ENCODE peak calls at places on chromosomes 12 and 14, in ten cellular contexts. Y, H, E, X, C, S, R, P, B and F are unnamed samples.

GRCh38 chr12:9364224-9365176 is 156.3 kb upstream of the PZP start:
- DNase-seq in B (peak; percentile 10), C (peak; percentile 73), R (no peak), H (peak; percentile 17), Y (peak; percentile 70), S (no peak), P (no peak), X (no peak), E (no peak), F (no peak)

GRCh38 chr14:60179296-60179924 is 14.2 kb upstream of the DHRS7 start:
- DNase-seq in S (no peak), B (no peak), Y (peak; percentile 48), E (no peak), P (no peak), R (no peak), X (no peak), H (no peak), C (no peak), F (no peak)

GRCh38 chr12:112524676-112525425 is 106.1 kb downstream of the PTPN11 start:
- DNase-seq in Y (peak; percentile 29), C (peak; percentile 3), R (no peak), E (peak; percentile 7), H (peak; percentile 79), X (no peak), S (no peak), B (no peak), P (no peak), F (no peak)

GRCh38 chr14:101125719-101126375 is 222.3 kb upstream of the RTL1 start:
- DNase-seq in S (no peak), X (no peak), C (no peak), E (no peak), P (no peak), Y (no peak), B (no peak), R (no peak), H (no peak), F (no peak)

GRCh38 chr12:89247541-89247942 is 104.8 kb downstream of the DUSP6 start:
- DNase-seq in X (no peak), E (peak; percentile 83), P (no peak), C (no peak), B (no peak), R (no peak), H (no peak), Y (peak; percentile 19), S (no peak), F (peak; percentile 85)

GRCh38 chr14:84217066-84217465 is 1312.9 kb upstream of the FLRT2 start:
- DNase-seq in Y (peak; percentile 17), X (no peak), B (no peak), P (no peak), S (no peak), E (no peak), R (no peak), C (no peak), H (no peak), F (no peak)

GRCh38 chr12:2555487-2556082 is 239.2 kb upstream of the FKBP4 start:
- DNase-seq in B (no peak), H (no peak), P (no peak), Y (no peak), S (no peak), R (no peak), E (no peak), C (no peak), X (peak; percentile 94), F (peak; percentile 79)

GRCh38 chr14:92950773-92951172 is 27.8 kb downstream of the CHGA start:
- DNase-seq in Y (no peak), S (no peak), B (no peak), E (no peak), C (no peak), R (no peak), X (no peak), H (no peak), P (no peak), F (no peak)

GRCh38 chr14:99264691-99265090 is 7.3 kb downstream of the BCL11B start:
- DNase-seq in R (no peak), P (no peak), X (no peak), H (no peak), B (no peak), C (no peak), E (no peak), Y (no peak), S (no peak), F (no peak)

GRCh38 chr12:92529944-92530343 is 172.8 kb upstream of the PLEKHG7 start:
- DNase-seq in C (no peak), P (no peak), S (no peak), R (no peak), X (no peak), Y (no peak), H (no peak), E (no peak), B (no peak), F (no peak)

GRCh38 chr14:38208825-38209562 is 1.3 kb downstream of the SSTR1 start:
- DNase-seq in Y (peak; percentile 74), E (no peak), C (no peak), H (peak; percentile 58), P (no peak), S (no peak), X (no peak), B (no peak), R (no peak), F (peak; percentile 37)

GRCh38 chr12:65123435-65124063 is 2.4 kb upstream of the WIF1 start:
- DNase-seq in Y (peak; percentile 37), E (peak; percentile 17), B (no peak), H (peak; percentile 44), R (no peak), P (peak; percentile 4), X (peak; percentile 32), S (no peak), C (no peak), F (peak; percentile 20)

GRCh38 chr14:68814376-68815287 is 21.8 kb upstream of the ZFP36L1 start:
- DNase-seq in S (peak; percentile 62), C (no peak), H (peak; percentile 84), B (no peak), R (peak; percentile 40), E (no peak), Y (peak; percentile 68), P (no peak), X (no peak), F (no peak)

GRCh38 chr14:54893151-54893760 is 9.4 kb downstream of the GCH1 start:
- DNase-seq in C (peak; percentile 81), B (no peak), P (no peak), S (no peak), X (peak; percentile 14), E (peak; percentile 61), Y (peak; percentile 80), R (peak; percentile 23), H (peak; percentile 49), F (peak; percentile 46)

GRCh38 chr12:121358093-121358492 is 5.9 kb upstream of the ANAPC5 start:
- DNase-seq in R (no peak), H (no peak), E (no peak), X (no peak), C (no peak), B (no peak), Y (no peak), S (no peak), P (no peak), F (no peak)

GRCh38 chr14:87888136-87888999 is 104.6 kb downstream of the GALC start:
- DNase-seq in X (no peak), H (peak; percentile 11), E (peak; percentile 19), S (no peak), Y (no peak), R (no peak), C (no peak), B (no peak), P (no peak), F (no peak)

GRCh38 chr14:59631237-59631636 is 54.6 kb upstream of the CCDC175 start:
- DNase-seq in P (no peak), Y (no peak), X (peak; percentile 31), B (no peak), C (no peak), H (peak; percentile 4), S (no peak), E (no peak), R (no peak), F (peak; percentile 43)

GRCh38 chr12:49515266-49515665 is 23.6 kb upstream of the KCNH3 start:
- DNase-seq in B (no peak), X (no peak), H (peak; percentile 42), P (peak; percentile 43), C (peak; percentile 79), S (no peak), Y (peak; percentile 90), E (peak; percentile 47), R (no peak), F (no peak)

GRCh38 chr12:30782316-30783173 is 27.8 kb upstream of the CAPRIN2 start:
- DNase-seq in B (no peak), X (no peak), C (no peak), H (no peak), Y (no peak), P (no peak), S (no peak), R (no peak), E (no peak), F (no peak)

GRCh38 chr12:89417246-89417977 is 65.1 kb upstream of the DUSP6 start:
- DNase-seq in P (no peak), B (no peak), S (no peak), E (peak; percentile 30), R (no peak), C (peak; percentile 4), X (no peak), H (peak; percentile 29), Y (peak; percentile 64), F (no peak)

GRCh38 chr14:57637901-57638300 is 144.2 kb upstream of the CCDC198 start:
- DNase-seq in B (no peak), P (no peak), C (no peak), S (no peak), Y (no peak), H (no peak), R (no peak), X (no peak), E (no peak), F (no peak)

GRCh38 chr12:48973531-48973930 is 2.0 kb upstream of the WNT10B start:
- DNase-seq in X (no peak), R (no peak), C (no peak), S (peak; percentile 83), Y (no peak), B (no peak), P (no peak), H (no peak), E (no peak), F (no peak)

GRCh38 chr14:103819503-103820307 is 27.7 kb downstream of the PPP1R13B start:
- DNase-seq in H (peak; percentile 2), Y (no peak), R (no peak), S (no peak), P (no peak), E (no peak), X (peak; percentile 90), B (no peak), C (no peak), F (peak; percentile 38)

GRCh38 chr14:97077253-97077653 is 280.1 kb downstream of the VRK1 start:
- DNase-seq in Y (no peak), B (no peak), P (no peak), X (no peak), H (no peak), E (no peak), R (no peak), C (peak; percentile 47), S (peak; percentile 60), F (no peak)

GRCh38 chr12:5083955-5084849 is 40.5 kb downstream of the KCNA5 start:
- DNase-seq in P (peak; percentile 20), S (no peak), E (peak; percentile 40), Y (peak; percentile 71), C (peak; percentile 74), R (no peak), X (peak; percentile 31), H (peak; percentile 47), B (no peak), F (no peak)

GRCh38 chr14:60647081-60647836 is 2.0 kb downstream of the SIX1 start:
- DNase-seq in E (no peak), X (peak; percentile 45), H (peak; percentile 36), R (no peak), C (peak; percentile 56), P (peak; percentile 36), B (no peak), S (no peak), Y (peak; percentile 69), F (peak; percentile 21)

GRCh38 chr12:106903241-106903950 is 52.3 kb upstream of the TMEM263 start:
- DNase-seq in R (peak; percentile 49), X (no peak), C (peak; percentile 56), H (peak; percentile 94), B (peak; percentile 26), E (no peak), Y (peak; percentile 33), P (peak; percentile 37), S (peak; percentile 61), F (peak; percentile 85)

GRCh38 chr14:76827696-76828301 is 1.6 kb downstream of the LRRC74A start:
- DNase-seq in P (no peak), S (peak; percentile 75), H (no peak), C (no peak), X (no peak), E (no peak), Y (no peak), R (no peak), B (no peak), F (no peak)